ENCODE peak calls at places on chromosomes 2 and 18, in ten cellular contexts. B, D, C, J, R, H, V, L, N and A are unnamed samples.

GRCh38 chr18:7116001-7116831 is 1.4 kb downstream of the LAMA1 start:
- DNase-seq in B (peak), D (peak), C (no peak), J (peak), R (no peak), H (peak), V (no peak), L (no peak), N (no peak), A (no peak)

GRCh38 chr2:141554810-141555209 is 576.0 kb downstream of the LRP1B start:
- DNase-seq in B (peak), D (peak), C (no peak), J (peak), R (no peak), H (peak), V (no peak), L (no peak), N (peak), A (peak)

GRCh38 chr2:146131048-146131447 is 1611.1 kb upstream of the ZEB2 start:
- DNase-seq in B (no peak), D (no peak), C (peak), J (no peak), R (no peak), H (no peak), V (no peak), L (no peak), N (no peak), A (no peak)

GRCh38 chr2:158501301-158501700 is 44.5 kb downstream of the PKP4 start:
- DNase-seq in B (peak), D (no peak), C (no peak), J (no peak), R (no peak), H (no peak), V (peak), L (no peak), N (no peak), A (no peak)

GRCh38 chr2:45607701-45608100 is 3.4 kb downstream of the SRBD1 start:
- DNase-seq in B (peak), D (peak), C (peak), J (no peak), R (no peak), H (peak), V (no peak), L (no peak), N (no peak), A (peak)

GRCh38 chr2:146661494-146662096 is 1183.2 kb upstream of the ACVR2A start:
- DNase-seq in B (peak), D (peak), C (no peak), J (peak), R (no peak), H (peak), V (no peak), L (no peak), N (no peak), A (peak)

GRCh38 chr2:19800796-19801195 is 101.0 kb downstream of the TTC32 start:
- DNase-seq in B (no peak), D (no peak), C (no peak), J (no peak), R (no peak), H (no peak), V (no peak), L (no peak), N (no peak), A (no peak)

GRCh38 chr2:70396589-70396988 is 94.7 kb upstream of the FAM136A start:
- DNase-seq in B (no peak), D (no peak), C (no peak), J (no peak), R (no peak), H (no peak), V (no peak), L (no peak), N (no peak), A (no peak)

GRCh38 chr18:71471963-71472725 is 1072.0 kb downstream of the CBLN2 start:
- DNase-seq in B (no peak), D (no peak), C (no peak), J (no peak), R (no peak), H (no peak), V (no peak), L (no peak), N (no peak), A (peak)

GRCh38 chr18:9757851-9758587 is 49.9 kb downstream of the RAB31 start:
- DNase-seq in B (peak), D (peak), C (no peak), J (no peak), R (no peak), H (no peak), V (no peak), L (no peak), N (no peak), A (no peak)

GRCh38 chr2:119696494-119697030 is 17.6 kb downstream of the TMEM177 start:
- DNase-seq in B (no peak), D (no peak), C (no peak), J (no peak), R (no peak), H (no peak), V (no peak), L (no peak), N (no peak), A (no peak)

GRCh38 chr2:28366496-28367282 is 26.0 kb upstream of the FOSL2 start:
- DNase-seq in B (peak), D (no peak), C (no peak), J (no peak), R (peak), H (no peak), V (no peak), L (peak), N (no peak), A (no peak)

GRCh38 chr2:128452536-128453530 is 134.2 kb upstream of the HS6ST1 start:
- DNase-seq in B (no peak), D (no peak), C (no peak), J (no peak), R (no peak), H (peak), V (no peak), L (no peak), N (no peak), A (no peak)

GRCh38 chr2:202377308-202377736 is 1.2 kb downstream of the BMPR2 start:
- DNase-seq in B (peak), D (peak), C (peak), J (peak), R (peak), H (peak), V (peak), L (peak), N (peak), A (peak)